ENCODE peak calls at places on chromosome 6, in six cellular contexts. One of them, this sample, is unnamed.

GRCh38 chr6:65896140-65896539 is 189.1 kb upstream of the EYS start:
- DNase-seq in adrenal gland: no peak
- DNase-seq in progenitor cell of endocrine pancreas: no peak
- DNase-seq in CD8-positive, alpha-beta T cell: no peak
- DNase-seq in WERI-Rb-1: no peak
- DNase-seq in activated CD8-positive, alpha-beta T cell treated with anti-CD3 and anti-CD28 coated beads for 36 hours: no peak
- DNase-seq in this sample: no peak

GRCh38 chr6:45625191-45625664 is 247.5 kb upstream of the SUPT3H start:
- DNase-seq in progenitor cell of endocrine pancreas: no peak
- DNase-seq in adrenal gland: no peak
- DNase-seq in WERI-Rb-1: no peak
- DNase-seq in activated CD8-positive, alpha-beta T cell treated with anti-CD3 and anti-CD28 coated beads for 36 hours: peak; percentile 49
- DNase-seq in CD8-positive, alpha-beta T cell: no peak
- DNase-seq in this sample: no peak

GRCh38 chr6:38750968-38751615 is 36.0 kb downstream of the DNAH8 start:
- DNase-seq in WERI-Rb-1: no peak
- DNase-seq in progenitor cell of endocrine pancreas: no peak
- DNase-seq in adrenal gland: no peak
- DNase-seq in CD8-positive, alpha-beta T cell: no peak
- DNase-seq in activated CD8-positive, alpha-beta T cell treated with anti-CD3 and anti-CD28 coated beads for 36 hours: peak; percentile 5
- DNase-seq in this sample: no peak

GRCh38 chr6:169567809-169568208 is 134.0 kb downstream of the WDR27 start:
- DNase-seq in WERI-Rb-1: no peak
- DNase-seq in CD8-positive, alpha-beta T cell: no peak
- DNase-seq in activated CD8-positive, alpha-beta T cell treated with anti-CD3 and anti-CD28 coated beads for 36 hours: no peak
- DNase-seq in progenitor cell of endocrine pancreas: no peak
- DNase-seq in adrenal gland: no peak
- DNase-seq in this sample: no peak

GRCh38 chr6:165571721-165572132 is 91.3 kb downstream of the PDE10A start:
- DNase-seq in WERI-Rb-1: no peak
- DNase-seq in activated CD8-positive, alpha-beta T cell treated with anti-CD3 and anti-CD28 coated beads for 36 hours: no peak
- DNase-seq in CD8-positive, alpha-beta T cell: no peak
- DNase-seq in adrenal gland: no peak
- DNase-seq in progenitor cell of endocrine pancreas: no peak
- DNase-seq in this sample: no peak

GRCh38 chr6:15922510-15923307 is 206.2 kb upstream of the MYLIP start:
- DNase-seq in CD8-positive, alpha-beta T cell: no peak
- DNase-seq in WERI-Rb-1: no peak
- DNase-seq in activated CD8-positive, alpha-beta T cell treated with anti-CD3 and anti-CD28 coated beads for 36 hours: no peak
- DNase-seq in adrenal gland: no peak
- DNase-seq in progenitor cell of endocrine pancreas: no peak
- DNase-seq in this sample: no peak

GRCh38 chr6:170285482-170285881 is 5.4 kb downstream of the DLL1 start:
- DNase-seq in adrenal gland: no peak
- DNase-seq in WERI-Rb-1: no peak
- DNase-seq in activated CD8-positive, alpha-beta T cell treated with anti-CD3 and anti-CD28 coated beads for 36 hours: no peak
- DNase-seq in CD8-positive, alpha-beta T cell: no peak
- DNase-seq in progenitor cell of endocrine pancreas: no peak
- DNase-seq in this sample: no peak

GRCh38 chr6:72535124-72535523 is 86.7 kb upstream of the KCNQ5 start:
- DNase-seq in adrenal gland: no peak
- DNase-seq in CD8-positive, alpha-beta T cell: no peak
- DNase-seq in WERI-Rb-1: no peak
- DNase-seq in activated CD8-positive, alpha-beta T cell treated with anti-CD3 and anti-CD28 coated beads for 36 hours: no peak
- DNase-seq in progenitor cell of endocrine pancreas: no peak
- DNase-seq in this sample: no peak

GRCh38 chr6:13859871-13860555 is 45.7 kb upstream of the MCUR1 start:
- DNase-seq in activated CD8-positive, alpha-beta T cell treated with anti-CD3 and anti-CD28 coated beads for 36 hours: no peak
- DNase-seq in progenitor cell of endocrine pancreas: no peak
- DNase-seq in adrenal gland: no peak
- DNase-seq in WERI-Rb-1: peak; percentile 8
- DNase-seq in CD8-positive, alpha-beta T cell: no peak
- DNase-seq in this sample: no peak

GRCh38 chr6:13297391-13297790 is 30.9 kb downstream of the TBC1D7 start:
- DNase-seq in progenitor cell of endocrine pancreas: no peak
- DNase-seq in WERI-Rb-1: no peak
- DNase-seq in CD8-positive, alpha-beta T cell: no peak
- DNase-seq in adrenal gland: no peak
- DNase-seq in activated CD8-positive, alpha-beta T cell treated with anti-CD3 and anti-CD28 coated beads for 36 hours: no peak
- DNase-seq in this sample: no peak

GRCh38 chr6:50145125-50145524 is 95.4 kb upstream of the DEFB112 start:
- DNase-seq in progenitor cell of endocrine pancreas: no peak
- DNase-seq in adrenal gland: no peak
- DNase-seq in activated CD8-positive, alpha-beta T cell treated with anti-CD3 and anti-CD28 coated beads for 36 hours: no peak
- DNase-seq in WERI-Rb-1: no peak
- DNase-seq in CD8-positive, alpha-beta T cell: no peak
- DNase-seq in this sample: no peak

GRCh38 chr6:35419431-35419830 is 32.7 kb upstream of the FANCE start:
- DNase-seq in activated CD8-positive, alpha-beta T cell treated with anti-CD3 and anti-CD28 coated beads for 36 hours: peak; percentile 44
- DNase-seq in progenitor cell of endocrine pancreas: no peak
- DNase-seq in WERI-Rb-1: peak; percentile 60
- DNase-seq in CD8-positive, alpha-beta T cell: no peak
- DNase-seq in adrenal gland: no peak
- DNase-seq in this sample: no peak

GRCh38 chr6:106939848-106940247 is 34.7 kb downstream of the CD24 start:
- DNase-seq in CD8-positive, alpha-beta T cell: no peak
- DNase-seq in activated CD8-positive, alpha-beta T cell treated with anti-CD3 and anti-CD28 coated beads for 36 hours: no peak
- DNase-seq in WERI-Rb-1: no peak
- DNase-seq in progenitor cell of endocrine pancreas: no peak
- DNase-seq in adrenal gland: no peak
- DNase-seq in this sample: no peak

GRCh38 chr6:141326925-141327324 is 805.8 kb upstream of the GJE1 start:
- DNase-seq in progenitor cell of endocrine pancreas: no peak
- DNase-seq in activated CD8-positive, alpha-beta T cell treated with anti-CD3 and anti-CD28 coated beads for 36 hours: no peak
- DNase-seq in WERI-Rb-1: no peak
- DNase-seq in CD8-positive, alpha-beta T cell: no peak
- DNase-seq in adrenal gland: no peak
- DNase-seq in this sample: no peak

GRCh38 chr6:17883665-17884500 is 103.6 kb downstream of the KIF13A start:
- DNase-seq in WERI-Rb-1: no peak
- DNase-seq in CD8-positive, alpha-beta T cell: no peak
- DNase-seq in activated CD8-positive, alpha-beta T cell treated with anti-CD3 and anti-CD28 coated beads for 36 hours: no peak
- DNase-seq in progenitor cell of endocrine pancreas: no peak
- DNase-seq in adrenal gland: no peak
- DNase-seq in this sample: no peak

GRCh38 chr6:5084787-5085637 is at the start of gene PPP1R3G:
- DNase-seq in WERI-Rb-1: peak; percentile 78
- DNase-seq in adrenal gland: peak; percentile 79
- DNase-seq in activated CD8-positive, alpha-beta T cell treated with anti-CD3 and anti-CD28 coated beads for 36 hours: peak; percentile 35
- DNase-seq in CD8-positive, alpha-beta T cell: no peak
- DNase-seq in progenitor cell of endocrine pancreas: no peak
- DNase-seq in this sample: peak; percentile 12

GRCh38 chr6:36071281-36071680 is 43.7 kb downstream of the MAPK14 start:
- DNase-seq in activated CD8-positive, alpha-beta T cell treated with anti-CD3 and anti-CD28 coated beads for 36 hours: no peak
- DNase-seq in adrenal gland: no peak
- DNase-seq in progenitor cell of endocrine pancreas: no peak
- DNase-seq in WERI-Rb-1: no peak
- DNase-seq in CD8-positive, alpha-beta T cell: no peak
- DNase-seq in this sample: no peak

GRCh38 chr6:112180095-112180820 is 74.1 kb downstream of the LAMA4 start:
- DNase-seq in activated CD8-positive, alpha-beta T cell treated with anti-CD3 and anti-CD28 coated beads for 36 hours: peak; percentile 56
- DNase-seq in adrenal gland: peak; percentile 23
- DNase-seq in progenitor cell of endocrine pancreas: peak; percentile 15
- DNase-seq in CD8-positive, alpha-beta T cell: no peak
- DNase-seq in WERI-Rb-1: peak; percentile 41
- DNase-seq in this sample: peak; percentile 65

GRCh38 chr6:81847866-81848265 is 95.4 kb upstream of the TENT5A start:
- DNase-seq in progenitor cell of endocrine pancreas: no peak
- DNase-seq in adrenal gland: no peak
- DNase-seq in WERI-Rb-1: no peak
- DNase-seq in CD8-positive, alpha-beta T cell: no peak
- DNase-seq in activated CD8-positive, alpha-beta T cell treated with anti-CD3 and anti-CD28 coated beads for 36 hours: no peak
- DNase-seq in this sample: no peak

GRCh38 chr6:32666420-32667300 is at the start of gene HLA-DQB1:
- DNase-seq in activated CD8-positive, alpha-beta T cell treated with anti-CD3 and anti-CD28 coated beads for 36 hours: peak; percentile 69
- DNase-seq in progenitor cell of endocrine pancreas: peak; percentile 11
- DNase-seq in adrenal gland: peak; percentile 35
- DNase-seq in CD8-positive, alpha-beta T cell: no peak
- DNase-seq in WERI-Rb-1: peak; percentile 71
- DNase-seq in this sample: peak; percentile 23

GRCh38 chr6:17907467-17908229 is 79.8 kb downstream of the KIF13A start:
- DNase-seq in CD8-positive, alpha-beta T cell: no peak
- DNase-seq in progenitor cell of endocrine pancreas: no peak
- DNase-seq in WERI-Rb-1: no peak
- DNase-seq in adrenal gland: peak; percentile 89
- DNase-seq in activated CD8-positive, alpha-beta T cell treated with anti-CD3 and anti-CD28 coated beads for 36 hours: peak; percentile 20
- DNase-seq in this sample: no peak

DNA sequence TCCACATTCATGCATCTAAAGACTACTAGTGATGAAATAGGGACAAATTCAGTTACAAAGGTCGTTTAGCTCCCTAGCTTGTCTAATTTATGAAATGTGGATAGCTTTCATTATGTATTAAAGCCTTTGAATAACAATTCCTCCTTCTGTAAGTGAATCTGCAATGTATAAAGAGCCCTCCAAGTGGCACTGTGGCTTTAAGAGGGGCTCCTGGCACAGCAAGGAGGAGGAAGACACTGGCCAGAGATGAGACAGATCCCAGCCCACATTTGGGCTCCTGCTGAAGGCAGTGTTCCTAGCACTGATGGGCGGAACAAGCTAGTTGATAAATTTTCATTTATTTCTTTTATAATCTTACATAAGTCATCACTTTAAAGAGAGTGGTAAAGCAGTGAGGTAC is 17.6 kb upstream of the FUCA2 start:
- DNase-seq in progenitor cell of endocrine pancreas: no peak
- DNase-seq in WERI-Rb-1: no peak
- DNase-seq in activated CD8-positive, alpha-beta T cell treated with anti-CD3 and anti-CD28 coated beads for 36 hours: peak; percentile 30
- DNase-seq in adrenal gland: no peak
- DNase-seq in CD8-positive, alpha-beta T cell: no peak
- DNase-seq in this sample: no peak
- TF ChIP-seq CTCF in progenitor cell of endocrine pancreas: peak; percentile 17
- TF ChIP-seq CTCF in WERI-Rb-1: peak; percentile 34
- TF ChIP-seq CTCF in activated CD8-positive, alpha-beta T cell treated with anti-CD3 and anti-CD28 coated beads for 36 hours: peak; percentile 14
- TF ChIP-seq CTCF in adrenal gland: no peak
- TF ChIP-seq CTCF in CD8-positive, alpha-beta T cell: no peak
- TF ChIP-seq CTCF in this sample: peak; percentile 23

DNA sequence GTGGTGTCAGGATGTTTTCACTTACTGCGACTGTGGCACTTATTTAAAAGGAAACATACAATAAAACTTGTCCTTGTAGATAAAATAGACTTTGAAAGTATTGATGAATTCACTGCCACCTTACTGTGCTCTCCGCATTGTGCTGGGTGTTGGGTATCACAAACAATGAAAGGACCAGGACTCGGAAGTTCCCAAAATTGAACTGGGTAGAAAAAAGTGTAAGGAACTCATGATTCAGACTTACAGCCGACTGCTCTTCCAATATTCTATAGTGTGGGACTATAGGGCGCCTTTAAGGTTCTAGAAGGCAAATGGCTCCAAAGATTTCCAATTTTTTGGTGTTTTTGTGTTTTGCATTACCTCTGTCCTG is 32.0 kb upstream of the ID4 start:
- DNase-seq in WERI-Rb-1: no peak
- DNase-seq in progenitor cell of endocrine pancreas: no peak
- DNase-seq in activated CD8-positive, alpha-beta T cell treated with anti-CD3 and anti-CD28 coated beads for 36 hours: no peak
- DNase-seq in CD8-positive, alpha-beta T cell: no peak
- DNase-seq in adrenal gland: no peak
- DNase-seq in this sample: no peak
- TF ChIP-seq CTCF in WERI-Rb-1: no peak
- TF ChIP-seq CTCF in progenitor cell of endocrine pancreas: no peak
- TF ChIP-seq CTCF in activated CD8-positive, alpha-beta T cell treated with anti-CD3 and anti-CD28 coated beads for 36 hours: no peak
- TF ChIP-seq CTCF in CD8-positive, alpha-beta T cell: no peak
- TF ChIP-seq CTCF in adrenal gland: no peak
- TF ChIP-seq CTCF in this sample: peak; percentile 27

GRCh38 chr6:135830971-135831370 is 20.5 kb upstream of the PDE7B start:
- DNase-seq in progenitor cell of endocrine pancreas: no peak
- DNase-seq in WERI-Rb-1: no peak
- DNase-seq in CD8-positive, alpha-beta T cell: no peak
- DNase-seq in activated CD8-positive, alpha-beta T cell treated with anti-CD3 and anti-CD28 coated beads for 36 hours: no peak
- DNase-seq in adrenal gland: no peak
- DNase-seq in this sample: no peak

GRCh38 chr6:135820340-135820739 is 31.2 kb upstream of the PDE7B start:
- DNase-seq in progenitor cell of endocrine pancreas: no peak
- DNase-seq in adrenal gland: no peak
- DNase-seq in activated CD8-positive, alpha-beta T cell treated with anti-CD3 and anti-CD28 coated beads for 36 hours: no peak
- DNase-seq in WERI-Rb-1: no peak
- DNase-seq in CD8-positive, alpha-beta T cell: no peak
- DNase-seq in this sample: no peak

GRCh38 chr6:135832186-135832585 is 19.3 kb upstream of the PDE7B start:
- DNase-seq in activated CD8-positive, alpha-beta T cell treated with anti-CD3 and anti-CD28 coated beads for 36 hours: no peak
- DNase-seq in adrenal gland: no peak
- DNase-seq in progenitor cell of endocrine pancreas: no peak
- DNase-seq in CD8-positive, alpha-beta T cell: no peak
- DNase-seq in WERI-Rb-1: peak; percentile 75
- DNase-seq in this sample: no peak

GRCh38 chr6:135830452-135830851 is 21.0 kb upstream of the PDE7B start:
- DNase-seq in WERI-Rb-1: no peak
- DNase-seq in activated CD8-positive, alpha-beta T cell treated with anti-CD3 and anti-CD28 coated beads for 36 hours: no peak
- DNase-seq in CD8-positive, alpha-beta T cell: no peak
- DNase-seq in progenitor cell of endocrine pancreas: no peak
- DNase-seq in adrenal gland: no peak
- DNase-seq in this sample: no peak

GRCh38 chr6:135826225-135826804 is 25.2 kb upstream of the PDE7B start:
- DNase-seq in activated CD8-positive, alpha-beta T cell treated with anti-CD3 and anti-CD28 coated beads for 36 hours: no peak
- DNase-seq in CD8-positive, alpha-beta T cell: no peak
- DNase-seq in WERI-Rb-1: no peak
- DNase-seq in progenitor cell of endocrine pancreas: no peak
- DNase-seq in adrenal gland: no peak
- DNase-seq in this sample: no peak
- TF ChIP-seq CTCF in activated CD8-positive, alpha-beta T cell treated with anti-CD3 and anti-CD28 coated beads for 36 hours: no peak
- TF ChIP-seq CTCF in CD8-positive, alpha-beta T cell: no peak
- TF ChIP-seq CTCF in WERI-Rb-1: no peak
- TF ChIP-seq CTCF in progenitor cell of endocrine pancreas: no peak
- TF ChIP-seq CTCF in adrenal gland: no peak
- TF ChIP-seq CTCF in this sample: no peak

GRCh38 chr6:138094260-138094659 is 13.0 kb downstream of the PERP start:
- DNase-seq in activated CD8-positive, alpha-beta T cell treated with anti-CD3 and anti-CD28 coated beads for 36 hours: no peak
- DNase-seq in progenitor cell of endocrine pancreas: no peak
- DNase-seq in WERI-Rb-1: no peak
- DNase-seq in adrenal gland: no peak
- DNase-seq in CD8-positive, alpha-beta T cell: no peak
- DNase-seq in this sample: no peak

GRCh38 chr6:138098306-138098705 is 8.9 kb downstream of the PERP start:
- DNase-seq in adrenal gland: no peak
- DNase-seq in progenitor cell of endocrine pancreas: no peak
- DNase-seq in WERI-Rb-1: no peak
- DNase-seq in CD8-positive, alpha-beta T cell: no peak
- DNase-seq in activated CD8-positive, alpha-beta T cell treated with anti-CD3 and anti-CD28 coated beads for 36 hours: no peak
- DNase-seq in this sample: no peak

GRCh38 chr6:138089325-138089724 is 17.9 kb downstream of the PERP start:
- DNase-seq in CD8-positive, alpha-beta T cell: no peak
- DNase-seq in WERI-Rb-1: no peak
- DNase-seq in progenitor cell of endocrine pancreas: no peak
- DNase-seq in activated CD8-positive, alpha-beta T cell treated with anti-CD3 and anti-CD28 coated beads for 36 hours: no peak
- DNase-seq in adrenal gland: no peak
- DNase-seq in this sample: no peak

GRCh38 chr6:138088307-138088744 is 18.9 kb downstream of the PERP start:
- DNase-seq in CD8-positive, alpha-beta T cell: no peak
- DNase-seq in WERI-Rb-1: no peak
- DNase-seq in progenitor cell of endocrine pancreas: no peak
- DNase-seq in activated CD8-positive, alpha-beta T cell treated with anti-CD3 and anti-CD28 coated beads for 36 hours: no peak
- DNase-seq in adrenal gland: peak; percentile 23
- DNase-seq in this sample: no peak

DNA sequence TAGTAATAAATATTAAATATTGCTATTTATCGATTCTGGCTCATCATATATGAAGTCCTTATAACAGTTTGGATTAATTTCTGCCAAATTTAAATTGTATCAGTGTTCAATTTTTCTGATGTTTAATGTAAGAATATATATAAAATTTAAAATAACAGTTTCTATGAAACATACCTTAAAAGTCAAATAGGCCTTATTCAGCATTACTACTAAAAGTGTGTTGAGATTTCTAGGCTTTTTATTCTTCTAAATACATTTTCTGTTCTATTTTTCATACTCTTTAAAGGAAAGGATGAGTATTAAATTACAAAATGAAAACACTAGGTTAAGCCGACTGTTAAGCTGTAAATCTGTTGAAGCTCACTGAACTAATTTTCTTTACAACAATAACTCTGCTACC is 13.6 kb downstream of the PERP start:
- DNase-seq in progenitor cell of endocrine pancreas: no peak
- DNase-seq in activated CD8-positive, alpha-beta T cell treated with anti-CD3 and anti-CD28 coated beads for 36 hours: no peak
- DNase-seq in adrenal gland: no peak
- DNase-seq in CD8-positive, alpha-beta T cell: no peak
- DNase-seq in WERI-Rb-1: no peak
- DNase-seq in this sample: no peak
- TF ChIP-seq CTCF in progenitor cell of endocrine pancreas: no peak
- TF ChIP-seq CTCF in activated CD8-positive, alpha-beta T cell treated with anti-CD3 and anti-CD28 coated beads for 36 hours: no peak
- TF ChIP-seq CTCF in adrenal gland: no peak
- TF ChIP-seq CTCF in CD8-positive, alpha-beta T cell: no peak
- TF ChIP-seq CTCF in WERI-Rb-1: no peak
- TF ChIP-seq CTCF in this sample: no peak